ENCODE peak calls at places on chromosomes 3 and 15, in seven cellular contexts. W is dorsolateral prefrontal cortex, R is skeletal muscle cell, L is right atrium auricular region, M is SK-N-SH, Q is astrocyte of the spinal cord, U is heart right ventricle. J is an unnamed sample.

GRCh38 chr15:28961391-28961790 is 75.6 kb downstream of the APBA2 start:
- DNase-seq in M (no peak), U (no peak), R (no peak), Q (no peak), L (peak; percentile 46), W (no peak), J (no peak)

GRCh38 chr15:57461541-57461940 is 85.2 kb downstream of the CGNL1 start:
- DNase-seq in M (no peak), L (no peak), U (no peak), R (no peak), W (no peak), Q (no peak), J (no peak)

GRCh38 chr3:175338775-175339535 is 479.8 kb downstream of the NAALADL2 start:
- DNase-seq in W (no peak), Q (peak; percentile 77), L (no peak), R (peak; percentile 31), M (no peak), U (no peak), J (peak; percentile 31)

GRCh38 chr3:125334675-125335560 is 40.2 kb downstream of the ZNF148 start:
- DNase-seq in R (no peak), L (no peak), M (no peak), U (no peak), Q (no peak), W (no peak), J (no peak)

GRCh38 chr3:98513136-98513535 is 9.6 kb downstream of the CLDND1 start:
- DNase-seq in Q (peak; percentile 11), W (no peak), M (no peak), L (no peak), U (peak; percentile 3), R (peak; percentile 71), J (no peak)

GRCh38 chr15:72009207-72009606 is 108.7 kb downstream of the MYO9A start:
- DNase-seq in W (no peak), M (no peak), R (no peak), L (no peak), Q (no peak), U (no peak), J (no peak)

GRCh38 chr3:141575879-141576743 is 89.3 kb downstream of the RASA2 start:
- DNase-seq in L (no peak), Q (peak; percentile 45), U (no peak), W (no peak), R (no peak), M (peak; percentile 16), J (peak; percentile 33)

GRCh38 chr3:27641888-27642601 is 80.1 kb downstream of the EOMES start:
- DNase-seq in M (no peak), W (no peak), Q (no peak), U (no peak), R (no peak), L (no peak), J (no peak)

GRCh38 chr15:80800067-80800466 is 20.9 kb downstream of the CEMIP start:
- DNase-seq in R (no peak), M (no peak), W (no peak), U (no peak), Q (no peak), L (no peak), J (no peak)

GRCh38 chr15:101526890-101527289 is 37.4 kb upstream of the PCSK6 start:
- DNase-seq in L (no peak), R (no peak), W (no peak), U (no peak), M (no peak), Q (no peak), J (no peak)

GRCh38 chr3:22263042-22263441 is 512.0 kb upstream of the ZNF385D start:
- DNase-seq in M (no peak), W (no peak), L (no peak), U (no peak), Q (peak; percentile 52), R (peak; percentile 84), J (no peak)

GRCh38 chr3:195207731-195208130 is 63.2 kb downstream of the XXYLT1 start:
- DNase-seq in Q (no peak), U (no peak), R (no peak), W (no peak), L (no peak), M (no peak), J (no peak)

GRCh38 chr3:1251282-1252060 is 158.6 kb downstream of the CNTN6 start:
- DNase-seq in L (no peak), R (no peak), Q (peak; percentile 32), W (no peak), M (no peak), U (no peak), J (no peak)

GRCh38 chr3:170750478-170750830 is 119.5 kb downstream of the RPL22L1 start:
- DNase-seq in U (no peak), W (no peak), L (no peak), M (no peak), R (no peak), Q (no peak), J (no peak)

GRCh38 chr3:186099178-186099577 is 9.7 kb downstream of the ETV5 start:
- DNase-seq in M (peak; percentile 63), R (peak; percentile 39), L (peak; percentile 66), U (peak; percentile 48), W (peak; percentile 27), Q (peak; percentile 78), J (no peak)

GRCh38 chr15:71571641-71572040 is 238.7 kb upstream of the NR2E3 start:
- DNase-seq in W (no peak), R (no peak), L (no peak), M (no peak), U (no peak), Q (no peak), J (no peak)

GRCh38 chr15:77017091-77017660 is 22.2 kb downstream of the PSTPIP1 start:
- DNase-seq in L (no peak), M (no peak), W (no peak), U (no peak), Q (no peak), R (no peak), J (no peak)

GRCh38 chr15:91908401-91908800 is 54.9 kb downstream of the SLCO3A1 start:
- DNase-seq in W (no peak), Q (peak; percentile 57), L (no peak), U (no peak), M (no peak), R (peak; percentile 22), J (no peak)

GRCh38 chr3:4271834-4272233 is 31.3 kb upstream of the SETMAR start:
- DNase-seq in W (no peak), U (no peak), Q (peak; percentile 52), M (peak; percentile 20), R (peak; percentile 2), L (no peak), J (peak; percentile 20)

GRCh38 chr3:65548848-65549625 is 489.7 kb downstream of the MAGI1 start:
- DNase-seq in Q (no peak), U (peak; percentile 40), W (peak; percentile 29), L (no peak), R (no peak), M (peak; percentile 84), J (no peak)

GRCh38 chr3:37979798-37980476 is 10.6 kb upstream of the VILL start:
- DNase-seq in U (no peak), L (no peak), Q (no peak), M (no peak), W (no peak), R (no peak), J (no peak)

GRCh38 chr15:68028808-68029207 is 25.3 kb upstream of the PIAS1 start:
- DNase-seq in R (no peak), U (no peak), L (no peak), Q (no peak), M (no peak), W (no peak), J (no peak)

GRCh38 chr15:63373866-63374548 is 7.6 kb downstream of the CA12 start:
- DNase-seq in Q (no peak), W (no peak), L (no peak), M (no peak), U (no peak), R (no peak), J (no peak)

GRCh38 chr15:63373330-63373729 is 8.3 kb downstream of the CA12 start:
- DNase-seq in W (no peak), L (no peak), Q (no peak), U (no peak), M (no peak), R (no peak), J (no peak)

GRCh38 chr15:63372753-63373152 is 8.9 kb downstream of the CA12 start:
- DNase-seq in R (peak; percentile 53), M (peak; percentile 78), L (no peak), U (no peak), W (no peak), Q (peak; percentile 78), J (no peak)

GRCh38 chr15:63372018-63372705 is 9.5 kb downstream of the CA12 start:
- DNase-seq in L (peak; percentile 76), R (peak; percentile 95), W (no peak), M (no peak), Q (peak; percentile 97), U (no peak), J (no peak)

GRCh38 chr15:63374686-63375520 is 6.7 kb downstream of the CA12 start:
- DNase-seq in M (no peak), U (no peak), W (no peak), Q (peak; percentile 87), L (peak; percentile 73), R (peak; percentile 51), J (no peak)
- H3K4me3 ChIP-seq in M (no peak overlapping the region), U (no peak overlapping the region), W (no peak overlapping the region), Q (no peak overlapping the region), L (no peak overlapping the region), R (peak overlapping the region; percentile 3), J (no peak overlapping the region)

GRCh38 chr3:70982700-70983140 is 600.8 kb downstream of the FOXP1 start:
- DNase-seq in Q (peak; percentile 93), M (no peak), W (no peak), U (peak; percentile 15), R (peak; percentile 73), L (peak; percentile 67), J (peak; percentile 84)
- H3K4me3 ChIP-seq in Q (no peak overlapping the region), M (peak overlapping the region; percentile 51), W (no peak overlapping the region), U (no peak overlapping the region), R (no peak overlapping the region), L (no peak overlapping the region), J (no peak overlapping the region)

GRCh38 chr15:90493647-90494046 is 36.1 kb upstream of the CRTC3 start:
- DNase-seq in R (no peak), L (no peak), U (no peak), Q (no peak), W (no peak), M (no peak), J (no peak)

GRCh38 chr15:90496791-90497190 is 32.9 kb upstream of the CRTC3 start:
- DNase-seq in U (no peak), R (no peak), W (no peak), L (no peak), Q (no peak), M (no peak), J (no peak)

GRCh38 chr15:90497912-90498311 is 31.8 kb upstream of the CRTC3 start:
- DNase-seq in W (no peak), R (no peak), M (no peak), L (no peak), Q (no peak), U (no peak), J (no peak)

GRCh38 chr15:90497374-90497773 is 32.3 kb upstream of the CRTC3 start:
- DNase-seq in W (no peak), Q (no peak), R (no peak), M (no peak), U (no peak), L (no peak), J (no peak)

GRCh38 chr15:90495067-90495466 is 34.7 kb upstream of the CRTC3 start:
- DNase-seq in R (no peak), U (no peak), Q (no peak), M (no peak), W (no peak), L (no peak), J (no peak)
- H3K4me3 ChIP-seq in R (no peak overlapping the region), U (no peak overlapping the region), Q (no peak overlapping the region), M (no peak overlapping the region), W (no peak overlapping the region), L (no peak overlapping the region), J (no peak overlapping the region)

GRCh38 chr15:70030851-70031645 is 66.7 kb downstream of the TLE3 start:
- DNase-seq in U (no peak), L (no peak), W (no peak), Q (no peak), R (no peak), M (no peak), J (no peak)
- H3K4me3 ChIP-seq in U (no peak overlapping the region), L (no peak overlapping the region), W (no peak overlapping the region), Q (no peak overlapping the region), R (no peak overlapping the region), M (no peak overlapping the region), J (no peak overlapping the region)